ENCODE peak calls at places on chromosomes 13 and 19, in six cellular contexts. T, M, I, S, D and O are unnamed samples.
A peak's percentile ranks its signal among the peaks of the same experiment; 100 is the strongest.

GRCh38 chr19:17385878-17386611 is 8.0 kb downstream of the CCDC194 start:
- DNase-seq in T (peak; percentile 66), M (peak; percentile 52), I (peak; percentile 84), S (peak; percentile 80), D (peak; percentile 75), O (peak; percentile 46)

GRCh38 chr19:33299061-33299665 is 3.2 kb downstream of the CEBPA start:
- DNase-seq in T (no peak), M (no peak), I (no peak), S (peak; percentile 20), D (no peak), O (no peak)

GRCh38 chr13:77233159-77233558 is 93.7 kb downstream of the MYCBP2 start:
- DNase-seq in T (no peak), M (no peak), I (no peak), S (no peak), D (no peak), O (no peak)

GRCh38 chr19:58558623-58559274 is 338 bp upstream of the UBE2M start:
- DNase-seq in T (peak; percentile 94), M (peak; percentile 99), I (peak; percentile 100), S (peak; percentile 97), D (peak; percentile 100), O (peak; percentile 99)

GRCh38 chr19:55643003-55643732 is at the start of gene ZNF581:
- DNase-seq in T (peak; percentile 83), M (peak; percentile 75), I (peak; percentile 65), S (peak; percentile 94), D (peak; percentile 87), O (peak; percentile 69)

GRCh38 chr13:54536112-54536511 is 1507.5 kb downstream of the OLFM4 start:
- DNase-seq in T (peak; percentile 5), M (no peak), I (no peak), S (no peak), D (peak; percentile 9), O (no peak)

GRCh38 chr19:52936151-52936957 is 13.1 kb upstream of the ZNF888 start:
- DNase-seq in T (no peak), M (no peak), I (no peak), S (no peak), D (no peak), O (no peak)

GRCh38 chr19:17784201-17785008 is 10.5 kb upstream of the B3GNT3 start:
- DNase-seq in T (peak; percentile 55), M (peak; percentile 69), I (peak; percentile 68), S (peak; percentile 86), D (peak; percentile 66), O (peak; percentile 49)

GRCh38 chr19:6087074-6087506 is 23.2 kb downstream of the RFX2 start:
- DNase-seq in T (no peak), M (no peak), I (no peak), S (peak; percentile 53), D (peak; percentile 22), O (no peak)

GRCh38 chr19:57802269-57802668 is 12.4 kb downstream of the ZNF552 start:
- DNase-seq in T (no peak), M (no peak), I (no peak), S (peak; percentile 59), D (no peak), O (no peak)

GRCh38 chr19:47084879-47085439 is 28.6 kb downstream of the ZC3H4 start:
- DNase-seq in T (no peak), M (no peak), I (no peak), S (no peak), D (no peak), O (no peak)